ENCODE peak calls at places on chromosomes 16 and 17, in seven cellular contexts. One of them, this sample, is unnamed.

GRCh38 chr17:81511800-81512559 is 619 bp downstream of the ACTG1 start:
- DNase-seq in H1: no peak
- DNase-seq in H9: peak; percentile 27
- DNase-seq in IMR-90: no peak
- DNase-seq in trophoblast cell: peak; percentile 51
- DNase-seq in mesendoderm: no peak
- DNase-seq in neuronal stem cell: no peak
- DNase-seq in this sample: no peak

GRCh38 chr16:58456193-58456592 is 43.8 kb upstream of the NDRG4 start:
- DNase-seq in H9: no peak
- DNase-seq in neuronal stem cell: no peak
- DNase-seq in trophoblast cell: no peak
- DNase-seq in IMR-90: no peak
- DNase-seq in H1: no peak
- DNase-seq in mesendoderm: no peak
- DNase-seq in this sample: no peak

GRCh38 chr17:40323731-40324650 is 15.0 kb downstream of the RARA start:
- DNase-seq in trophoblast cell: no peak
- DNase-seq in mesendoderm: no peak
- DNase-seq in H9: no peak
- DNase-seq in IMR-90: peak; percentile 44
- DNase-seq in H1: no peak
- DNase-seq in neuronal stem cell: no peak
- DNase-seq in this sample: no peak

GRCh38 chr17:36525888-36526287 is 8.8 kb downstream of the MYO19 start:
- DNase-seq in H1: no peak
- DNase-seq in neuronal stem cell: no peak
- DNase-seq in mesendoderm: no peak
- DNase-seq in H9: no peak
- DNase-seq in trophoblast cell: no peak
- DNase-seq in IMR-90: no peak
- DNase-seq in this sample: no peak

GRCh38 chr17:20930065-20930760 is 112.6 kb downstream of the USP22 start:
- DNase-seq in H1: no peak
- DNase-seq in IMR-90: peak; percentile 24
- DNase-seq in neuronal stem cell: no peak
- DNase-seq in mesendoderm: no peak
- DNase-seq in trophoblast cell: no peak
- DNase-seq in H9: no peak
- DNase-seq in this sample: no peak

GRCh38 chr17:75334723-75335122 is 45.5 kb upstream of the SLC25A19 start:
- DNase-seq in trophoblast cell: no peak
- DNase-seq in neuronal stem cell: no peak
- DNase-seq in H1: no peak
- DNase-seq in IMR-90: no peak
- DNase-seq in H9: no peak
- DNase-seq in mesendoderm: no peak
- DNase-seq in this sample: no peak

GRCh38 chr16:29806096-29806579 is at the start of gene MAZ:
- DNase-seq in IMR-90: peak; percentile 91
- DNase-seq in H9: no peak
- DNase-seq in trophoblast cell: no peak
- DNase-seq in H1: no peak
- DNase-seq in mesendoderm: no peak
- DNase-seq in neuronal stem cell: no peak
- DNase-seq in this sample: no peak

GRCh38 chr16:89890200-89890599 is 16.8 kb downstream of the TCF25 start:
- DNase-seq in H9: no peak
- DNase-seq in mesendoderm: no peak
- DNase-seq in neuronal stem cell: no peak
- DNase-seq in IMR-90: no peak
- DNase-seq in H1: no peak
- DNase-seq in trophoblast cell: no peak
- DNase-seq in this sample: no peak

GRCh38 chr17:35746956-35747355 is 6.1 kb downstream of the GAS2L2 start:
- DNase-seq in mesendoderm: no peak
- DNase-seq in neuronal stem cell: no peak
- DNase-seq in trophoblast cell: no peak
- DNase-seq in H1: no peak
- DNase-seq in IMR-90: no peak
- DNase-seq in H9: no peak
- DNase-seq in this sample: no peak

GRCh38 chr17:41734139-41734948 is at the start of gene HAP1:
- DNase-seq in trophoblast cell: peak; percentile 60
- DNase-seq in IMR-90: peak; percentile 8
- DNase-seq in H1: peak; percentile 93
- DNase-seq in mesendoderm: peak; percentile 69
- DNase-seq in neuronal stem cell: peak; percentile 67
- DNase-seq in H9: peak; percentile 84
- DNase-seq in this sample: peak; percentile 63

GRCh38 chr16:82454152-82454551 is 172.6 kb upstream of the CDH13 start:
- DNase-seq in H9: no peak
- DNase-seq in neuronal stem cell: no peak
- DNase-seq in IMR-90: no peak
- DNase-seq in mesendoderm: no peak
- DNase-seq in trophoblast cell: no peak
- DNase-seq in H1: no peak
- DNase-seq in this sample: no peak

GRCh38 chr17:69358688-69359596 is 32.0 kb upstream of the ABCA5 start:
- DNase-seq in trophoblast cell: no peak
- DNase-seq in mesendoderm: peak; percentile 92
- DNase-seq in neuronal stem cell: peak; percentile 17
- DNase-seq in IMR-90: no peak
- DNase-seq in H9: peak; percentile 88
- DNase-seq in H1: no peak
- DNase-seq in this sample: no peak

GRCh38 chr17:13540546-13540945 is 61.2 kb downstream of the HS3ST3A1 start:
- DNase-seq in IMR-90: no peak
- DNase-seq in neuronal stem cell: no peak
- DNase-seq in trophoblast cell: no peak
- DNase-seq in H1: no peak
- DNase-seq in mesendoderm: no peak
- DNase-seq in H9: no peak
- DNase-seq in this sample: no peak

GRCh38 chr17:42704495-42705494 is 22.5 kb downstream of the CNTNAP1 start:
- DNase-seq in neuronal stem cell: no peak
- DNase-seq in mesendoderm: no peak
- DNase-seq in H1: no peak
- DNase-seq in trophoblast cell: no peak
- DNase-seq in H9: no peak
- DNase-seq in IMR-90: no peak
- DNase-seq in this sample: no peak

GRCh38 chr17:45326566-45326965 is 9.7 kb upstream of the MAP3K14 start:
- DNase-seq in H1: no peak
- DNase-seq in IMR-90: no peak
- DNase-seq in H9: peak; percentile 14
- DNase-seq in neuronal stem cell: no peak
- DNase-seq in mesendoderm: no peak
- DNase-seq in trophoblast cell: peak; percentile 96
- DNase-seq in this sample: no peak

GRCh38 chr16:59593256-59593655 is 859.1 kb upstream of the GOT2 start:
- DNase-seq in trophoblast cell: no peak
- DNase-seq in H9: no peak
- DNase-seq in IMR-90: peak; percentile 86
- DNase-seq in mesendoderm: no peak
- DNase-seq in H1: no peak
- DNase-seq in neuronal stem cell: no peak
- DNase-seq in this sample: peak; percentile 48

GRCh38 chr16:11084484-11085024 is 140.2 kb downstream of the CLEC16A start:
- DNase-seq in H1: no peak
- DNase-seq in H9: no peak
- DNase-seq in neuronal stem cell: no peak
- DNase-seq in IMR-90: peak; percentile 97
- DNase-seq in trophoblast cell: no peak
- DNase-seq in mesendoderm: no peak
- DNase-seq in this sample: peak; percentile 89

GRCh38 chr16:320206-320605 is 32.3 kb downstream of the AXIN1 start:
- DNase-seq in neuronal stem cell: no peak
- DNase-seq in mesendoderm: no peak
- DNase-seq in trophoblast cell: peak; percentile 57
- DNase-seq in IMR-90: no peak
- DNase-seq in H1: no peak
- DNase-seq in H9: no peak
- DNase-seq in this sample: no peak

GRCh38 chr16:67403976-67404555 is 10.8 kb upstream of the TPPP3 start:
- DNase-seq in mesendoderm: no peak
- DNase-seq in IMR-90: no peak
- DNase-seq in H9: no peak
- DNase-seq in H1: no peak
- DNase-seq in trophoblast cell: no peak
- DNase-seq in neuronal stem cell: no peak
- DNase-seq in this sample: no peak

GRCh38 chr17:50407921-50408320 is 10.6 kb upstream of the LRRC59 start:
- DNase-seq in neuronal stem cell: no peak
- DNase-seq in mesendoderm: no peak
- DNase-seq in trophoblast cell: no peak
- DNase-seq in H1: no peak
- DNase-seq in H9: no peak
- DNase-seq in IMR-90: no peak
- DNase-seq in this sample: no peak

GRCh38 chr17:77371117-77371887 is 230.5 kb downstream of the SEC14L1 start:
- DNase-seq in IMR-90: peak; percentile 50
- DNase-seq in trophoblast cell: no peak
- DNase-seq in mesendoderm: no peak
- DNase-seq in H1: no peak
- DNase-seq in H9: no peak
- DNase-seq in neuronal stem cell: no peak
- DNase-seq in this sample: peak; percentile 76

GRCh38 chr16:88747588-88748301 is 37.3 kb downstream of the PIEZO1 start:
- DNase-seq in H9: peak; percentile 83
- DNase-seq in neuronal stem cell: no peak
- DNase-seq in trophoblast cell: peak; percentile 53
- DNase-seq in IMR-90: no peak
- DNase-seq in mesendoderm: peak; percentile 86
- DNase-seq in H1: peak; percentile 87
- DNase-seq in this sample: peak; percentile 41

DNA sequence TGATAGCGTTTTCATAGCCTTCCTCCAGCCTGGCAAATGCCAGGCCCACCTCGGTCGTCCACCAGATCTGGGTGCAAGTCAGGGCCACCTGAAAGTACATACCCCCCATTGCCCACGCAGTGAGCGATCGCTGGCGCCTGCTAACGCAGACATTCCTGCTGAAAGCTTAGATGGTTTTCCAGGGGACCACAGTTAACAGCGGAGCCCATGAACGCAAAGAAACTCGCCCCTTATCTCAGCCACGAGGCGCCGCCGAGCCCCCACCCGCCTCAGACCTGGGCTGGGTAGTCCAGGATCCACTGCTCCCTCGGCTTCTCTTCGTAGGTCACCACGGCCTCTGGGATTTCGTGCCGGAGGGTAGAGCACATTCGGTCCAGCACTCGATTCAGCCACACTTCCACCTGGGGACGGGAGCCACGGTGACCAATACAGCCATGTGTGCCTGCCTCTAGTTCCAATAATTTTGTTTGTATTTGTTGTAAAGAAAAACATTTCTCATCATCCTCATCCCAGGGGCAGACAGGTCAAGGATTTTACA is 74.5 kb downstream of the DNAH17 start:
- DNase-seq in trophoblast cell: no peak
- DNase-seq in neuronal stem cell: no peak
- DNase-seq in H1: no peak
- DNase-seq in IMR-90: no peak
- DNase-seq in mesendoderm: no peak
- DNase-seq in H9: no peak
- DNase-seq in this sample: no peak
- H3K4ac ChIP-seq in trophoblast cell: no peak overlapping the region
- H3K4ac ChIP-seq in neuronal stem cell: no peak overlapping the region
- H3K4ac ChIP-seq in H1: no peak overlapping the region
- H3K4ac ChIP-seq in IMR-90: no peak overlapping the region
- H3K4ac ChIP-seq in mesendoderm: no peak overlapping the region
- H3K4ac ChIP-seq in H9: no peak overlapping the region
- H3K4ac ChIP-seq in this sample: no peak overlapping the region

GRCh38 chr16:87702325-87702811 is 63.4 kb downstream of the KLHDC4 start:
- DNase-seq in H9: peak; percentile 71
- DNase-seq in trophoblast cell: no peak
- DNase-seq in IMR-90: peak; percentile 30
- DNase-seq in mesendoderm: peak; percentile 58
- DNase-seq in neuronal stem cell: no peak
- DNase-seq in H1: peak; percentile 80
- DNase-seq in this sample: peak; percentile 36

GRCh38 chr16:87703071-87703470 is 62.7 kb downstream of the KLHDC4 start:
- DNase-seq in neuronal stem cell: no peak
- DNase-seq in trophoblast cell: no peak
- DNase-seq in H1: no peak
- DNase-seq in IMR-90: no peak
- DNase-seq in mesendoderm: no peak
- DNase-seq in H9: no peak
- DNase-seq in this sample: no peak

GRCh38 chr16:87700406-87701065 is 65.2 kb downstream of the KLHDC4 start:
- DNase-seq in trophoblast cell: no peak
- DNase-seq in H1: no peak
- DNase-seq in neuronal stem cell: no peak
- DNase-seq in IMR-90: no peak
- DNase-seq in mesendoderm: no peak
- DNase-seq in H9: no peak
- DNase-seq in this sample: no peak

GRCh38 chr16:87701066-87701425 is 64.7 kb downstream of the KLHDC4 start:
- DNase-seq in trophoblast cell: no peak
- DNase-seq in H1: no peak
- DNase-seq in IMR-90: no peak
- DNase-seq in H9: no peak
- DNase-seq in mesendoderm: no peak
- DNase-seq in neuronal stem cell: no peak
- DNase-seq in this sample: no peak

DNA sequence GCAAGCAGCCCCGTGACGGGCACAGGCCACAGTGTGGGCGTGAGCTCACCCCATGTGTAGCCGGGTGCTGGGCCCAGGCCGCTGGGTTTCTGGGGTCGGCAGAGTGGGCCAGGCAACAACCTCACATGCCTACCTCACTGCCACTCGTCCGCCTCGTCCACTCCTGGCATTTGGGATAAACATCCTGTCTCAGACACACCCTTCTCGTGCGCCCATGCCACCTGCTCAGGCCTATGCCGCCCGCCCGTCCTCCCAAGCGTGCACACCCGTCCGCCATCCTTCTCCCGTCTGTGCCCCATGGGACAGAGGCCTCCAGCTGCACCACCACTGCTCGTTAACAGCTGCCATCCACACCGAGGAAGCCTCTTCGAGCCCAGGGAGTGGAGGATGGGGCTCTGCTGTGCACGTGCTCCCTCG is 64.3 kb downstream of the KLHDC4 start:
- DNase-seq in mesendoderm: no peak
- DNase-seq in H1: no peak
- DNase-seq in neuronal stem cell: no peak
- DNase-seq in IMR-90: no peak
- DNase-seq in H9: no peak
- DNase-seq in trophoblast cell: no peak
- DNase-seq in this sample: no peak
- H3K4ac ChIP-seq in mesendoderm: no peak overlapping the region
- H3K4ac ChIP-seq in H1: no peak overlapping the region
- H3K4ac ChIP-seq in neuronal stem cell: no peak overlapping the region
- H3K4ac ChIP-seq in IMR-90: no peak overlapping the region
- H3K4ac ChIP-seq in H9: no peak overlapping the region
- H3K4ac ChIP-seq in trophoblast cell: no peak overlapping the region
- H3K4ac ChIP-seq in this sample: no peak overlapping the region

GRCh38 chr16:68426355-68426652 is 22.0 kb downstream of the SMPD3 start:
- DNase-seq in trophoblast cell: no peak
- DNase-seq in IMR-90: no peak
- DNase-seq in neuronal stem cell: no peak
- DNase-seq in mesendoderm: no peak
- DNase-seq in H1: no peak
- DNase-seq in H9: no peak
- DNase-seq in this sample: no peak
- H3K4ac ChIP-seq in trophoblast cell: no peak overlapping the region
- H3K4ac ChIP-seq in IMR-90: no peak overlapping the region
- H3K4ac ChIP-seq in neuronal stem cell: no peak overlapping the region
- H3K4ac ChIP-seq in mesendoderm: no peak overlapping the region
- H3K4ac ChIP-seq in H1: no peak overlapping the region
- H3K4ac ChIP-seq in H9: no peak overlapping the region
- H3K4ac ChIP-seq in this sample: no peak overlapping the region

GRCh38 chr17:30217054-30217453 is 18.4 kb downstream of the SLC6A4 start:
- DNase-seq in mesendoderm: no peak
- DNase-seq in trophoblast cell: no peak
- DNase-seq in neuronal stem cell: no peak
- DNase-seq in H1: no peak
- DNase-seq in H9: no peak
- DNase-seq in IMR-90: no peak
- DNase-seq in this sample: no peak
- H3K4ac ChIP-seq in mesendoderm: no peak overlapping the region
- H3K4ac ChIP-seq in trophoblast cell: no peak overlapping the region
- H3K4ac ChIP-seq in neuronal stem cell: no peak overlapping the region
- H3K4ac ChIP-seq in H1: no peak overlapping the region
- H3K4ac ChIP-seq in H9: no peak overlapping the region
- H3K4ac ChIP-seq in IMR-90: no peak overlapping the region
- H3K4ac ChIP-seq in this sample: no peak overlapping the region